ENCODE peak calls at places on chromosome 22, in five cellular contexts. U is mammary epithelial cell, S is PC-3, B is astrocyte, L is GM23338. A is an unnamed sample.

GRCh38 chr22:23557036-23557435 is 23.1 kb downstream of the IGLL1 start:
- DNase-seq in B (no peak), L (no peak), S (no peak), U (no peak), A (no peak)

GRCh38 chr22:40023226-40023925 is 28.6 kb downstream of the FAM83F start:
- DNase-seq in B (no peak), U (no peak), S (no peak), L (no peak), A (no peak)

GRCh38 chr22:46915978-46916730 is 153.7 kb downstream of the TBC1D22A start:
- DNase-seq in U (no peak), L (no peak), S (no peak), B (no peak), A (no peak)

GRCh38 chr22:22616636-22617035 is 27.8 kb upstream of the GGTLC2 start:
- DNase-seq in S (no peak), L (no peak), B (no peak), U (peak), A (no peak)

GRCh38 chr22:23147632-23148387 is 2.5 kb downstream of the RAB36 start:
- DNase-seq in L (no peak), U (peak), B (peak), S (peak), A (no peak)

GRCh38 chr22:43126506-43127165 is 16.1 kb downstream of the BIK start:
- DNase-seq in L (no peak), B (peak), S (peak), U (peak), A (peak)

GRCh38 chr22:40703731-40704130 is 24.4 kb downstream of the MCHR1 start:
- DNase-seq in U (no peak), S (no peak), L (no peak), B (no peak), A (no peak)

GRCh38 chr22:46575915-46576555 is 38.6 kb upstream of the CELSR1 start:
- DNase-seq in B (no peak), L (peak), U (no peak), S (no peak), A (no peak)

GRCh38 chr22:24379536-24379935 is 47.9 kb upstream of the ADORA2A start:
- DNase-seq in S (peak), B (no peak), U (no peak), L (no peak), A (no peak)

GRCh38 chr22:43262990-43263644 is 76.2 kb upstream of the TTLL12 start:
- DNase-seq in B (peak), L (no peak), U (no peak), S (no peak), A (no peak)

GRCh38 chr22:23834406-23834805 is 4.4 kb downstream of the DERL3 start:
- DNase-seq in L (no peak), S (no peak), B (no peak), U (no peak), A (no peak)

GRCh38 chr22:19231986-19232385 is 53.5 kb upstream of the SLC25A1 start:
- DNase-seq in L (no peak), U (no peak), S (no peak), B (no peak), A (no peak)

GRCh38 chr22:24517446-24517845 is 22.3 kb downstream of the UPB1 start:
- DNase-seq in U (no peak), B (no peak), L (no peak), S (no peak), A (no peak)

GRCh38 chr22:45867906-45868555 is 108.9 kb downstream of the WNT7B start:
- DNase-seq in S (no peak), B (no peak), L (peak), U (no peak), A (no peak)

GRCh38 chr22:47160141-47160541 is 397.7 kb downstream of the TBC1D22A start:
- DNase-seq in U (no peak), S (no peak), L (no peak), B (no peak), A (no peak)

GRCh38 chr22:17120281-17120680 is 879 bp downstream of the TMEM121B start:
- DNase-seq in L (peak), S (no peak), U (peak), B (peak), A (no peak)

GRCh38 chr22:43823911-43824665 is 12.0 kb upstream of the EFCAB6 start:
- DNase-seq in U (no peak), L (no peak), B (no peak), S (no peak), A (no peak)

GRCh38 chr22:22215659-22216449 is 28.7 kb upstream of the VPREB1 start:
- DNase-seq in U (no peak), L (no peak), S (no peak), B (no peak), A (no peak)

GRCh38 chr22:49627217-49628181 is 200.2 kb downstream of the BRD1 start:
- DNase-seq in S (no peak), L (no peak), U (no peak), B (no peak), A (no peak)

GRCh38 chr22:48993655-48994054 is 834.0 kb downstream of the BRD1 start:
- DNase-seq in U (no peak), L (no peak), S (no peak), B (no peak), A (no peak)

DNA sequence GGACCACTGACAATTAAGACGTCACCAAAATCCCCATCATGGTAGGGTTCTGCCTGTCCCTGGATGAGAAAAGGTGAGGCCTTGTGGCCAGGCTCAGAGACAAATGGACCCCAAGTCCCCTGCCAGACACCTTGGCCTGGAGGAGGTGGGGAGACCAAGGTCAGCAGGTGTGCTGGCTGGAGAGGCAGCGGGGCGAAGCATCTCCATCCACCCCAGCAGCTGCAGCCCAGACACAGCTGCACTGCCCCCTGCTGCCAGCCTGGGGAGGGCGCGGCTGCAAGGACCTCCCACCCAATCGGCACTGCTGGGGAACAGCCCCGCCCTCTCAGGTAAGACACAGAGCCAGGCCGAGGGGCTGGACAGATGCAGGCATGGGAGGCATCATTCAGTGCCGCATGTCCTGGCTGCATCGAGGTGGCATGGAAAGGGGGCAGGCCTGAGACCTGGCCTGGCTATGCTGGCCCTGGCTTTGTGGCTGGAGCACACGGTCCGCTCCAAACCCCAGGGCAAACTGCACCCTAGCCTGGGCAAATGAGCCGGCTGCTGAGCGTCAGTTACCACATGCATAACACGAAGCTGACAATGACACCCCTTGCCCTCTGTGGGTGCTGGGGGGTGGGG is 12.2 kb upstream of the MFNG start:
- DNase-seq in S (no peak), U (no peak), L (peak), B (no peak), A (no peak)
- TF ChIP-seq CTCF in S (peak), U (peak), L (peak), B (peak), A (peak)

GRCh38 chr22:20964799-20965103 is 2.3 kb upstream of the AIFM3 start:
- DNase-seq in B (no peak), U (no peak), S (no peak), L (no peak), A (no peak)
- TF ChIP-seq EZH2 in B (no peak), U (no peak), S (no peak), L (no peak), A (no peak)

GRCh38 chr22:31399211-31400022 is at the start of gene DRG1:
- DNase-seq in U (peak), L (peak), S (peak), B (peak), A (peak)
- TF ChIP-seq CTCF in U (no peak), L (no peak), S (no peak), B (no peak), A (no peak)

DNA sequence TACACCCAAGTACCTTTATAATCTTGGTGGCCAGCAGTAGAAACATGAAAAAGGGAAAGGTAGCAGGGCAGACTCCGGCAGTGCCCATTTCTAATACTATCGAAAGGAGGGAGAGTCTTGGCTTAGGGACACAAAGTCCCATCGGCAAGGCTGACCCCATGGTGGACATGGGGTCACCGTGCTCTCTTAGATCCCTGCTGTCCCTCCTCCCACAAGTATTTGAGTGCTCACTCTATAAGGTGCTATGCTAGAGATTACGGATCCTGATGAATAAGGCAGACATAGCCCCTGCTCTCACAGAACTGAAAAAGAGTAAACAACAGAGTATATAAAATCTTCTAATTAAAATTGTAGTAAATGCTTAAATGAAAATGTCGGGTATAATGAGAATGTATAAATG is 172.4 kb upstream of the PITPNB start:
- DNase-seq in U (no peak), S (no peak), L (no peak), B (no peak), A (no peak)
- TF ChIP-seq EZH2 in U (no peak), S (no peak), L (no peak), B (no peak), A (no peak)

DNA sequence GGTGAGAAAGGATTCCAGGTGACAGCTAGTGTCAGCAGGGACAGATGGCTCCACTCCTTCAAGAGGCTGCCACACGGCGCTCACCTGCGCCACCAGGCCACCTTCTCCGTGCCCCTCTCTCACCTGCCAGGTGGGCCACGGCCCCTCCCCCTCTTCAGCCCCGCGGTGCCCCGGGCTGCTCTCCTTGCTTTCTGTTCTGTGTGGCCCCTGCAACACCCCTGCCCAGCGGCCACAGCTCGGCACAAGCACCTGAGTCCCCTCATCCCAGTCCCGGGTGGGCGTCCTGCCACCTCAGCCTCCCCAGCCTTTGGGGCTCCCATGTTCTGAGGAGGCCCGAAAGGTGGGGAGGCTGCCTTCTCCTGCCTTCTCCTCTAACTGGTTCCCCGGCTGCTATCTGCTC is 46.4 kb downstream of the APOL1 start:
- DNase-seq in B (no peak), L (no peak), U (no peak), S (no peak), A (no peak)
- TF ChIP-seq CTCF in B (no peak), L (no peak), U (no peak), S (no peak), A (no peak)

GRCh38 chr22:41911292-41911611 is 3.6 kb downstream of the SHISA8 start:
- DNase-seq in B (no peak), S (no peak), U (no peak), L (no peak), A (no peak)

GRCh38 chr22:41909290-41910049 is 5.4 kb downstream of the SHISA8 start:
- DNase-seq in S (no peak), U (no peak), B (no peak), L (peak), A (no peak)

GRCh38 chr22:41912338-41913039 is 2.4 kb downstream of the SHISA8 start:
- DNase-seq in U (no peak), B (no peak), S (no peak), L (no peak), A (no peak)

GRCh38 chr22:41910050-41910598 is 4.8 kb downstream of the SHISA8 start:
- DNase-seq in S (no peak), B (no peak), U (no peak), L (peak), A (no peak)

DNA sequence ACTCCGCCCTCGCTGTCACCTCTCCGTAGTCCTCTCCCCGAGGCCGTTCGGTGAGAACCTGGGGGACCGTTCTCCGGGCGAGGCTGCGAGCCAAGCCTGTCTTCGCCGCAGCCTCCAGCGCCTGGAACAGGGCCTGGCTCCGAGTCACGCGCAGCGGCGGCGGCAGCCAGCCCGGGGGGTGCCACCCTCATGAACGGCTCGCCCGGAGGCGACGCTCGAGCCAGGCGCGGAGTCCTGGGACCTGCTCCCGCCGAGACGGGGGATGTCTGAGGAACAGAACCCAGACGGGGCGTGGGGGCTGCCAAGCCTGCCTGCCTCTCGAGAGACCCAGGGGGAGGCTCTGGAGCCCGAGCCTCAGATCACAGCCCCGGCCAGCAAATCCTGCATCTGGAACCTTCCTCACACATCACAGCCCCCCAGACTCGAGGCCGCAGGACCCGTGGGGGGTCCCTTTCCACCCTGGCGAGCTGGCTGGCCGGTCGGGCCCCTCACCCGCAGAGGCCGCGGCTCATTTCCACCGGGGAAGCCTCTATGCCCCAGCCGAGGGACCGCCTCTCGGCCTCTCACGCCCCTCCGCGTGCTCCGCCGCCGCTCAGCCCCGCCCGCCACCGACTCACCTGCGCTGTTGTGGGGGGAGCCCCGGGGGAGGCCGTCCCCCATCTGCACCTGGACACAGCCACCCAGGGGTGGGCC is 4.1 kb downstream of the SHISA8 start:
- DNase-seq in L (peak), S (peak), U (no peak), B (no peak), A (no peak)
- TF ChIP-seq EZH2 in L (peak), S (no peak), U (no peak), B (peak), A (peak)

GRCh38 chr22:32836286-32836859 is 34.9 kb downstream of the TIMP3 start:
- DNase-seq in L (peak), U (no peak), S (peak), B (no peak), A (no peak)
- TF ChIP-seq CTCF in L (peak), U (peak), S (peak), B (peak), A (peak)

GRCh38 chr22:38706101-38706884 is 549 bp downstream of the GTPBP1 start:
- DNase-seq in B (no peak), S (no peak), U (peak), L (peak), A (no peak)
- TF ChIP-seq EZH2 in B (no peak), S (no peak), U (no peak), L (no peak), A (no peak)